ENCODE peak calls at places on chromosomes 16 and 17, in six cellular contexts. A is CD4-positive, CD25-positive, alpha-beta regulatory T cell; S is body of pancreas; U is naive thymus-derived CD4-positive, alpha-beta T cell; F is transverse colon; X is gastrocnemius medialis. J is an unnamed sample.

GRCh38 chr17:75614556-75615270 is 18.5 kb upstream of the SMIM5 start:
- DNase-seq in A (no peak), S (no peak), U (no peak), F (no peak), X (no peak), J (no peak)

GRCh38 chr16:12703935-12704334 is 99.8 kb downstream of the CPPED1 start:
- DNase-seq in A (no peak), S (no peak), U (no peak), F (no peak), X (no peak), J (no peak)

GRCh38 chr17:75878174-75878998 is at the start of gene TRIM47:
- DNase-seq in A (no peak), S (peak; percentile 65), U (no peak), F (peak; percentile 78), X (peak; percentile 48), J (peak; percentile 73)

GRCh38 chr16:5064915-5065314 is 841 bp downstream of the C16orf89 start:
- DNase-seq in A (no peak), S (peak; percentile 46), U (no peak), F (peak; percentile 63), X (no peak), J (peak; percentile 82)

GRCh38 chr17:44197980-44198720 is 1.5 kb downstream of the ATXN7L3 start:
- DNase-seq in A (peak; percentile 24), S (no peak), U (peak; percentile 69), F (peak; percentile 49), X (no peak), J (no peak)

GRCh38 chr16:15510992-15511391 is 76.6 kb downstream of the BMERB1 start:
- DNase-seq in A (no peak), S (no peak), U (no peak), F (no peak), X (no peak), J (no peak)

GRCh38 chr17:79667121-79667715 is 56.4 kb upstream of the RBFOX3 start:
- DNase-seq in A (no peak), S (no peak), U (no peak), F (no peak), X (no peak), J (no peak)

GRCh38 chr16:1832831-1833454 is 5.9 kb downstream of the FAHD1 start:
- DNase-seq in A (no peak), S (no peak), U (no peak), F (no peak), X (no peak), J (no peak)

GRCh38 chr17:40451420-40451819 is 8.2 kb downstream of the IGFBP4 start:
- DNase-seq in A (no peak), S (peak; percentile 41), U (no peak), F (peak; percentile 67), X (peak; percentile 72), J (no peak)

GRCh38 chr17:36746654-36747053 is 145.3 kb downstream of the MRM1 start:
- DNase-seq in A (no peak), S (no peak), U (no peak), F (no peak), X (no peak), J (no peak)

GRCh38 chr16:65200857-65201256 is 79.0 kb upstream of the CDH11 start:
- DNase-seq in A (no peak), S (no peak), U (no peak), F (no peak), X (peak; percentile 22), J (no peak)

GRCh38 chr16:81624718-81625543 is 154.2 kb upstream of the PLCG2 start:
- DNase-seq in A (no peak), S (no peak), U (no peak), F (no peak), X (no peak), J (no peak)
- H3K27ac ChIP-seq in A (no peak overlapping the region), S (peak overlapping the region; percentile 79), U (no peak overlapping the region), F (peak overlapping the region; percentile 2), X (no peak overlapping the region), J (peak overlapping the region; percentile 51)

DNA sequence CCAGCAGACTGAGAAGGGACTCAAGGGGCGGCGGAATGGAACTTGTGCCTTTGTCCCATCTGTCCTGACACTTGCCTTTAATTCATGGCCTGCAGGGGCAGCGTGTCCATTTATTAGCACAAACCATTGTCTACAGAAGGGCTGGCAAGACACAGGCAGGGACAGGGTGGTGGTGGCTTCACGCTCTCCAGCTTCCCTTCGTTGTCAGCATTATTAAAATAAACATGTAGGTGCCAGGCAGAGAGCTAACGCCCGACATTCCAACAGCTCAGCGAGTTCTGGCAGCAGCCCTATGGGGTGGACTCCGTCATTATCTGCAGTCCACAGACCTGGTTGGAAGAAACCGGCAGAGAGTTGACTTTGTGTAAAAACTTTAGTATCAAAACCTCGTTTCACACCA is 16.3 kb downstream of the DNAI2 start:
- DNase-seq in A (no peak), S (no peak), U (no peak), F (no peak), X (no peak), J (no peak)
- H3K4me3 ChIP-seq in A (no peak overlapping the region), S (no peak overlapping the region), U (no peak overlapping the region), F (no peak overlapping the region), X (no peak overlapping the region), J (no peak overlapping the region)

DNA sequence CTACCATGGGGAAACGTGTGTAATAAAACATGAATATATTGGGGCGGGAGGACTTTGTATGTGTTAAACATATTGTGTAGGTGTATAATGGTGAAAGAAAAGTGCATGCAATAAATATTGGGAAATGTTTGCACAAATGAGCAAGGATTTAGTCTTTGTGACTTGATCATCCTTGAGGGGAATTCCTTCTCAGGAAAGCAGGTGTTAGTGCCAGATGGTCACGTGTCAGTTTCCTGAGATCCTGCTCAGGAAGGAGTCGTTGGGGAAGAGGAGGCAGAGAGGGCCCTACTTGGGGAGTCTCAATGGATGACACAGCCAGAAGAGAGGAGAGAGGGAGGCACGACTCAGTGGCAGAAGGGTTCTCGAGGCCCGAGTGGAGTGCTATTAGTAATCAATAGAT is 53.2 kb downstream of the MSI2 start:
- DNase-seq in A (no peak), S (no peak), U (no peak), F (no peak), X (no peak), J (no peak)
- H3K27ac ChIP-seq in A (no peak overlapping the region), S (no peak overlapping the region), U (no peak overlapping the region), F (no peak overlapping the region), X (no peak overlapping the region), J (no peak overlapping the region)

DNA sequence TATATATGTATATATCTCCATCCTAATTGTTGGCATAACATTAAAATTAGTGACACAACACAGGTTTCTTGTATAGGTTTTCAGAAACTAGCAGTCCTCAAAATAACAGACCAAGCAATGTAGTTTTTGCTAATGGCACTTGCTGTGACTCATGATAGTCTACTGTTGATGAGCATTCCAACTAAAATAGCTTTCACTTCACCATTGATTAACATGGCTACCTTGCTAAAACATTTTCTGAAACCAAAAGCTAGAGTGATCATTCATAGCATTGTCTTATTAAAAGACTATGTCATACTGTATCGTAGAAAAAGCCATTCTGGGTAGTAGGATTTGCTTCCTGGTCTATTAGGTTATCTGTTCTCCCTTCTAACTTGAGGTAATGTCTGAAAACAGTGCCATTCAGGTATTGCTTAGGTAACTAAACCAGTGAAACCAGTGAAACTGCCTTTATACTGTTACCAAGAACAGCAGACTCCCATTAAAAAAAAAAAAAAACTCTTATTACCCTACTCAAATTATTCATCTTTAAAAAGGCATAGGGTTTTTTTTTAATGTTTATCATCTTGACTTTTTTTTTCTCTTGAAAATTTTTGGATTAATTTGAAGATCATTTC is 2.4 kb upstream of the CLTC start:
- DNase-seq in A (no peak), S (no peak), U (no peak), F (no peak), X (no peak), J (no peak)
- H3K4me3 ChIP-seq in A (peak overlapping the region; percentile 92), S (no peak overlapping the region), U (no peak overlapping the region), F (no peak overlapping the region), X (no peak overlapping the region), J (no peak overlapping the region)

DNA sequence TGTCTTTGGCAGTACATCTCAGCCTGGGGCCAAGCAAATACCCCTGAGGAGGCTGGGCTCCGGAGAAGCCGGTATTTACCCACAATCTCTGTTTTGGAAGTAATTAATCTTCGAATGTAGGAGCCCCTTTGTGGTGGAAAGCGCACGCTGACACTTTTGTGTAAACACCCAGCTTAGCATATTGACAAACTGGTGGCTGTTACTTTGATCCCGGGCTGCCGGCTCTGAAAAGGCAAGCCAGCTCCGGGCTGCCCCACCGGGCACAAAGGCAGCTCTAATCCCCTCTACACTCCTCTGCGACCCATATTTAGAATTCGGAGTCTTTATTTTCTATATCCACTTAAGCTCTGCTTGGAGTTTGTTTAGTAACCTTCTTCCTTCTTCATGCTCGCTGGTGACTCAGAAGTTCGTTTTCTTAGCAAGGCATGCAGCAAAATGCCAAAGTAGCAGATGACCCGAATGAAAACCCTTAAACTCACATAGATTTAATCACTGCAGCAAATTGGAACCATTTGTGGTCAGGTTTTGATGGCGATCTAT is 144.0 kb upstream of the IRX3 start:
- DNase-seq in A (no peak), S (no peak), U (no peak), F (no peak), X (no peak), J (no peak)
- H3K27ac ChIP-seq in A (no peak overlapping the region), S (no peak overlapping the region), U (no peak overlapping the region), F (no peak overlapping the region), X (no peak overlapping the region), J (peak overlapping the region; percentile 62)